ENCODE peak calls at places on chromosome 19, in nine cellular contexts. J is heart left ventricle, H is IMR-90, A is tibial nerve, M is prostate gland, Q is right lobe of liver, Y is transverse colon, Z is A549, U is ovary. N is an unnamed sample. For H3K4me1, the result is how much of the 10 kb centered on the place peaks cover.

GRCh38 chr19:11020982-11021759 is 60.3 kb downstream of the SMARCA4 start:
- DNase-seq in U (no peak), J (no peak), A (no peak), Q (no peak), H (no peak), Z (no peak), M (no peak), Y (no peak), N (no peak)

GRCh38 chr19:30587869-30588268 is 215.7 kb downstream of the ZNF536 start:
- DNase-seq in Q (no peak), J (no peak), Z (no peak), U (no peak), Y (no peak), H (no peak), M (no peak), A (no peak), N (no peak)

GRCh38 chr19:28966737-28967401 is 246.1 kb downstream of the UQCRFS1 start:
- DNase-seq in H (no peak), Y (no peak), J (no peak), Q (no peak), M (no peak), U (no peak), A (no peak), Z (no peak), N (no peak)

GRCh38 chr19:53389591-53390377 is 5.2 kb upstream of the ZNF765 start:
- DNase-seq in Y (no peak), M (no peak), Z (no peak), H (no peak), Q (no peak), U (peak), J (peak), A (no peak), N (no peak)

GRCh38 chr19:15251010-15251748 is 18.9 kb upstream of the EPHX3 start:
- DNase-seq in U (no peak), Z (no peak), H (peak), A (no peak), J (peak), M (no peak), Q (no peak), Y (no peak), N (no peak)

GRCh38 chr19:13579388-13580060 is 73.2 kb upstream of the CACNA1A start:
- DNase-seq in M (no peak), Y (no peak), J (no peak), A (no peak), H (peak), U (no peak), Z (no peak), Q (no peak), N (no peak)

GRCh38 chr19:51503428-51503827 is 1.8 kb upstream of the SIGLEC12 start:
- DNase-seq in Z (no peak), Y (no peak), M (no peak), Q (no peak), U (no peak), J (no peak), H (no peak), A (no peak), N (peak)

GRCh38 chr19:48044561-48044960 is 682 bp upstream of the CABP5 start:
- DNase-seq in Z (no peak), M (no peak), Y (no peak), U (no peak), J (no peak), A (no peak), Q (no peak), H (no peak), N (no peak)

GRCh38 chr19:41445575-41445974 is 2.6 kb downstream of the ERICH4 start:
- DNase-seq in M (no peak), Y (no peak), H (no peak), A (no peak), Z (no peak), U (no peak), Q (no peak), J (no peak), N (no peak)

GRCh38 chr19:33861950-33862349 is 65.3 kb downstream of the KCTD15 start:
- DNase-seq in M (no peak), J (no peak), A (no peak), Q (no peak), H (no peak), U (no peak), Z (no peak), Y (no peak), N (peak)

GRCh38 chr19:42568006-42568405 is 26.7 kb downstream of the CEACAM8 start:
- DNase-seq in Y (no peak), A (no peak), H (no peak), Q (no peak), U (no peak), J (no peak), M (no peak), Z (no peak), N (no peak)

GRCh38 chr19:4390017-4390861 is 10.1 kb downstream of the SH3GL1 start:
- DNase-seq in J (peak), M (no peak), Z (no peak), A (no peak), Y (peak), H (peak), U (no peak), Q (peak), N (no peak)

GRCh38 chr19:23914402-23915286 is at the start of gene ZNF726:
- DNase-seq in Q (peak), U (peak), Z (peak), Y (peak), H (peak), J (peak), M (peak), A (peak), N (peak)

GRCh38 chr19:47537493-47537892 is 22.6 kb upstream of the NAPA start:
- DNase-seq in J (no peak), Y (no peak), Z (no peak), H (no peak), M (no peak), U (no peak), Q (no peak), A (no peak), N (no peak)

GRCh38 chr19:16180611-16181010 is 4.6 kb upstream of the FAM32A start:
- DNase-seq in J (no peak), U (no peak), Q (no peak), Z (peak), A (no peak), M (no peak), Y (no peak), H (peak), N (no peak)

GRCh38 chr19:45766293-45766918 is 2.6 kb downstream of the SIX5 start:
- DNase-seq in M (no peak), U (peak), H (no peak), Q (no peak), Y (no peak), A (no peak), Z (no peak), J (peak), N (peak)

GRCh38 chr19:16066611-16067104 is 9.6 kb upstream of the TPM4 start:
- DNase-seq in J (no peak), H (peak), U (no peak), Z (peak), A (no peak), Q (no peak), Y (peak), M (peak), N (no peak)

GRCh38 chr19:17605761-17606745 is 50.6 kb downstream of the COLGALT1 start:
- DNase-seq in Y (peak), J (peak), A (peak), U (peak), M (peak), H (peak), Z (peak), Q (peak), N (peak)

DNA sequence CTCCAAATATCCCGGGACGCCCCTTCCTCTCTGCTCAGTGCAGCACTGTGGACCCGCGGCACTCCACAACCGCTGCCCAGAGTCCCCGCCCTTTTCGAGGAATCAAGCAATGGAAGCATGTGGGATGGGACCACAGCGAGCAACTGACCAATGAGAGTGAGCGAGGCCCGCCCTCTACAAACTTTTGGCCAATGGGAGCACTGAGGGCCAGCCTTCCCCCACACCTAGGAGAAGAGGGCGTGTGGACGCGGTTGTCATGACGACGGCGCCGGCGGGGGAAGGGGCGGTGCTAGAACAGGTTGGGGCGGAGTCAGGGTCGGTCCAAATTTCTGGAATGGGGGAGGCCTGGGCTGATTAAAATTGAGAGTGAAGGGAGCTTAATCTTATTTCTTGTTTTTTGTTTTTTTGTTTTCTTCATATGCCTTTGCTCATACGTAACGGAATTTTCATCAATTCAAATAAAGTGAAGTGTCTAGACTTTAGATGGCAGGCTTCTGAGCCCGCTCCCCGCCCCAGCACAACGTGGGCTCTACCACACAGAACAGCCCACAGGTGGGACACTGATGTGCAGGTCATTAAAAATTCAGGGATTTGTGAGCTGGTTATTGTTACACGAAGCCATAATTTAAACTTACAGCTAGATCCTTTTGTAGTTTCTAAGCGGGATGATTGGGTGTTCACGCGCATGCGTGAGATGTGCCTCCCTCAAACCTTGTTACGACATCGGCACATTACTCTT is at the start of gene DNAAF3:
- DNase-seq in Y (peak), H (peak), A (peak), J (peak), M (peak), U (peak), Q (peak), Z (peak), N (peak)
- TF ChIP-seq POLR2A in Y (no peak), H (no peak), A (no peak), J (peak), M (no peak), U (no peak), Q (no peak), Z (no peak), N (no peak)

GRCh38 chr19:1064661-1065605 is 2.0 kb upstream of the ARHGAP45 start:
- DNase-seq in U (peak), Y (peak), J (peak), H (peak), Q (peak), Z (peak), M (peak), A (no peak), N (peak)
- H3K4me3 ChIP-seq in U (no peak), Y (no peak), J (no peak), H (no peak), Q (no peak), Z (no peak), M (no peak), A (no peak), N (no peak)

GRCh38 chr19:5949792-5950305 is 28.1 kb downstream of the RANBP3 start:
- DNase-seq in J (peak), Q (peak), M (no peak), Z (no peak), U (no peak), H (no peak), A (no peak), Y (no peak), N (peak)

GRCh38 chr19:5952193-5953033 is 25.5 kb downstream of the RANBP3 start:
- DNase-seq in Y (no peak), Q (no peak), A (no peak), M (no peak), H (no peak), J (no peak), U (no peak), Z (no peak), N (no peak)

GRCh38 chr19:5950744-5951143 is 27.2 kb downstream of the RANBP3 start:
- DNase-seq in H (no peak), M (no peak), Z (no peak), A (no peak), Y (no peak), Q (no peak), U (no peak), J (no peak), N (no peak)

GRCh38 chr19:5953034-5953589 is 24.8 kb downstream of the RANBP3 start:
- DNase-seq in U (no peak), Z (no peak), J (no peak), Q (no peak), Y (no peak), A (no peak), M (no peak), H (peak), N (no peak)

DNA sequence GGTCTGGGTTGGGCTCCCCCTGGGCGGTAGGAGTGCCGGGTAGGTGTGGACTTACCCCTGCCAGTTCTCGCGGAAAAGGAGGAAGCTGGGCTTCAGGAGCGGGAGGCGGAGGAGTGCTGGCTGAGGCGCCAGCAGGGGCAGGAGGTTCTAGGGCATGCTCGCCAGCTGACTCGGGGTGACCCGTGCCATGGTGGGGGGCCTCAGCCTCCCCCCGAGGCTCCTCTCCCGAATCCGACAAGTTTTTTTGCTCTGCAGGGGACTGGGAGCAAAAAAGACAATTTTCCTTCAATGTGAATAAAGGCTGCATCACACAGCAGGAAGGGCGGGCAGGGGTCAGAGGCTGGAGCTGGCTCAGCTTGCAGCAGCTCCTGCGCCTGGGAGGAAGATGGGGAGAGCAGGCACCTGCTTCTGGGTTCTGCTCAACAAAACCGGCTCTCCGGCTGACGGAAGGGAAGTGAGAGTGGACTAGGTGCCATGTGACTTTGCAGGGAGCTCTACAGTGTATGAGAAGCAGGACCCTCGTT is 26.5 kb downstream of the RANBP3 start:
- DNase-seq in M (no peak), U (no peak), H (no peak), J (peak), Z (no peak), Q (no peak), A (no peak), Y (no peak), N (no peak)
- H3K4me1 ChIP-seq in M (under half), U (under half), H (half or more), J (half or more), Z (under half), Q (under half), A (half or more), Y (half or more), N (half or more)

GRCh38 chr19:32674959-32675719 is at the start of gene ANKRD27:
- DNase-seq in M (peak), H (peak), A (peak), U (peak), J (peak), Y (peak), Q (peak), Z (peak), N (peak)
- TF ChIP-seq POLR2A in M (peak), H (peak), A (no peak), U (no peak), J (peak), Y (peak), Q (peak), Z (peak), N (peak)

DNA sequence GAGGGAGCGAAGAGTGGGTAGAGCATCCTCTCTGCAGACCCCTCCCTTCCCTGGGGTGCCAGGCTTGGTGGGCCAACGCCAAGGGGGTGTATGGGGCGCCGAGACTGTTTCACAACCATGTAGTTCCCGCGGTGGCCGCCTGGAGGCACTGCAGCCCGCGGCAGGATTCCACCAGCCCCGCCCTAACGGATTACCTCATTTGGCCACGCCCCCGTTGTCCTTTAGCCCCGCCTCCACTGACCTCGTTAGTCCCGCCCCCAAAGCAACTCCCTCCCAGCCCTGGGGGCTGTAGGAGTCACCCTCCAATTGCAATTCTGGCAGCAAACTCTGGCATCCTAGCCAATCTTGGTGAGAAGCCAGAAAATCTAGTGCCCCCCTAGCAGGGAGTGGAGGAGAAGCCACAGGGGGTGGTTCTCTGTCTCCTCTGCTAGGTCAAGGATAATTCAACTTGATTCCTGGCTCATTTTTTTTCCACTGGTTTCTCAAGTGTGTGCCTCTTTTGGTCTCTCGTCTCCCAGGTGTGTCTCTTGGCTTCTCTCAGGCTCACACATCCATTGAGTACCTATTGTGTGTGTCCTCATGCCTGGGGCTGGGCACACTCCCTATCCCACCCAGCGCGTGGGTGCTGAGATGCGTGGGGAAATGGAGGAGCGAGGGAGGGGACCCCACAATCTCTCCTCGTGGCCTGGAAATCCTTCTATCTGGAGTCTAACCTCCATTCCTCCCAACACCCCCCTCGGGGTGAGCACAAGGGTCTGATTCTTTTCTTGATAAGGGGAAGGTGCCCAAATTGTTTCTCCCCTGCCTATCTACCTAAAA is 2.0 kb downstream of the OLFM2 start:
- DNase-seq in U (peak), A (peak), M (peak), J (peak), Z (peak), Q (peak), Y (peak), H (peak), N (peak)
- H3K4me3 ChIP-seq in U (no peak), A (no peak), M (no peak), J (no peak), Z (no peak), Q (no peak), Y (no peak), H (no peak), N (no peak)

DNA sequence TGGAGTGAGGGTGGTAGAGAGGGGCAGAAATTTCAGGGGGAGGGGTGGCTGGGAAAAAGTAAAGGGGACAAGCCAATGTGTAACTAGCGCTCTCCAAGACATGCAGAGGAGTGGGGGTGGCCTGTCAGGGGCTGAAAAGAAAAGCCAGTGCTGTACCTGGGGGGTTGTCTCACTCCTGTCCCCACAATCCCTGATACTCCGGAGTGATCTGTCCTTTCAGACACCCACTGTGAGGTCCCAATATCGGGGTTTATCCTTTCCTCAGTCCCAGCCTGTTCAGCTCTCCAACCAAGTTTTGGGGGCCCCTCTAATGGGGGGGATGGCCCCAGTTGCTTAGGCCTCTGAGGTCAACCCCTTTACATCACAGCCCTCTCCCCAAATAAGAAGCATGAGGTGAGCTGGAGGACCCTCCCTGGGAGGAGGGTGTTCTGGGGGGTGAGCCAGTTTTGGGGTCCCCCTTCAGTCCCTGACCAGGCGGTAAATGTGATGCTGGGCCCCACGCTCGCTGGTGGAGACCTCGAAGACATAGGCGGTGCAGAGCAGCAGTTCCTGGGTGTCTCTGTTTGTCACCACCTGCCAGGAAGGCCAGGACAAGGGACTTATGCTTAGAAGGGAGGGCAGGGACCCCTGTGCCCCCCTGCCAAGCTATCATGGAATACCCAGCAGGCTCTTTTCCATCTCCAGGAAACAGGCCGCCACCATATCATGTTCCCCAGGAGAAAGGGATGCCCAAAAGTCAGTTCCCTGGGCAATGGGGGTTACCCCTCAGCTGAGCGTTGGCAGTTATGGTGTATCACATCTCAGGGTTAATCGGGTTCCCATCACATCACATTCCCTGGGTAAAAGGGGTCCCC is 5.9 kb downstream of the CD37 start:
- DNase-seq in H (no peak), A (no peak), J (no peak), U (no peak), M (no peak), Y (no peak), Q (peak), Z (no peak), N (no peak)
- H3K4me1 ChIP-seq in H (under half), A (under half), J (under half), U (under half), M (under half), Y (under half), Q (under half), Z (under half), N (under half)

GRCh38 chr19:8262431-8262830 is 45.7 kb downstream of the CD320 start:
- DNase-seq in J (no peak), U (peak), H (no peak), M (no peak), Z (no peak), A (no peak), Q (peak), Y (no peak), N (no peak)

GRCh38 chr19:8269724-8270123 is 38.4 kb downstream of the CD320 start:
- DNase-seq in M (no peak), J (no peak), Y (no peak), Q (no peak), A (no peak), H (no peak), U (no peak), Z (no peak), N (no peak)

GRCh38 chr19:8261347-8261746 is 46.8 kb downstream of the CD320 start:
- DNase-seq in Q (peak), U (no peak), J (no peak), H (no peak), Z (no peak), M (no peak), A (no peak), Y (no peak), N (peak)

GRCh38 chr19:8261881-8262280 is 46.3 kb downstream of the CD320 start:
- DNase-seq in H (no peak), U (peak), A (no peak), Q (no peak), Z (no peak), J (no peak), Y (no peak), M (no peak), N (no peak)

GRCh38 chr19:8265872-8266271 is 42.3 kb downstream of the CD320 start:
- DNase-seq in U (no peak), Y (no peak), Z (no peak), H (no peak), J (no peak), A (no peak), M (no peak), Q (no peak), N (no peak)
- TF ChIP-seq POLR2A in U (no peak), Y (no peak), Z (no peak), H (no peak), J (no peak), A (no peak), M (no peak), Q (no peak), N (no peak)

N was measured in body of pancreas.